ENCODE peak calls at places on chromosomes 1 and 21, in eight cellular contexts. One of them, this sample, is unnamed.

GRCh38 chr1:3863231-3863935 is 6.1 kb downstream of the DFFB start:
- DNase-seq in foreskin fibroblast: no peak
- DNase-seq in uterus: no peak
- DNase-seq in trophoblast cell: no peak
- DNase-seq in AG10803: no peak
- DNase-seq in left ventricle myocardium superior: no peak
- DNase-seq in NCI-H1092: no peak
- DNase-seq in iris pigment epithelial cell: no peak
- DNase-seq in this sample: no peak

GRCh38 chr1:25609921-25610320 is 6.7 kb upstream of the MAN1C1 start:
- DNase-seq in foreskin fibroblast: peak
- DNase-seq in uterus: no peak
- DNase-seq in trophoblast cell: no peak
- DNase-seq in AG10803: peak
- DNase-seq in left ventricle myocardium superior: no peak
- DNase-seq in NCI-H1092: no peak
- DNase-seq in iris pigment epithelial cell: peak
- DNase-seq in this sample: no peak

GRCh38 chr1:221335161-221336101 is 406.5 kb downstream of the DUSP10 start:
- DNase-seq in foreskin fibroblast: peak
- DNase-seq in uterus: peak
- DNase-seq in trophoblast cell: no peak
- DNase-seq in AG10803: peak
- DNase-seq in left ventricle myocardium superior: peak
- DNase-seq in NCI-H1092: no peak
- DNase-seq in iris pigment epithelial cell: peak
- DNase-seq in this sample: peak

GRCh38 chr1:58456470-58456869 is 90.1 kb downstream of the OMA1 start:
- DNase-seq in foreskin fibroblast: peak
- DNase-seq in uterus: no peak
- DNase-seq in trophoblast cell: peak
- DNase-seq in AG10803: peak
- DNase-seq in left ventricle myocardium superior: no peak
- DNase-seq in NCI-H1092: no peak
- DNase-seq in iris pigment epithelial cell: peak
- DNase-seq in this sample: peak

GRCh38 chr21:41147096-41147978 is 20.6 kb upstream of the BACE2 start:
- DNase-seq in foreskin fibroblast: no peak
- DNase-seq in uterus: no peak
- DNase-seq in trophoblast cell: no peak
- DNase-seq in AG10803: no peak
- DNase-seq in left ventricle myocardium superior: no peak
- DNase-seq in NCI-H1092: peak
- DNase-seq in iris pigment epithelial cell: no peak
- DNase-seq in this sample: no peak

GRCh38 chr1:67052741-67053534 is 1.0 kb downstream of the SLC35D1 start:
- DNase-seq in foreskin fibroblast: peak
- DNase-seq in uterus: peak
- DNase-seq in trophoblast cell: peak
- DNase-seq in AG10803: peak
- DNase-seq in left ventricle myocardium superior: peak
- DNase-seq in NCI-H1092: no peak
- DNase-seq in iris pigment epithelial cell: peak
- DNase-seq in this sample: peak

GRCh38 chr1:65751961-65752360 is 40.7 kb upstream of the PDE4B start:
- DNase-seq in foreskin fibroblast: no peak
- DNase-seq in uterus: no peak
- DNase-seq in trophoblast cell: no peak
- DNase-seq in AG10803: no peak
- DNase-seq in left ventricle myocardium superior: no peak
- DNase-seq in NCI-H1092: no peak
- DNase-seq in iris pigment epithelial cell: no peak
- DNase-seq in this sample: no peak

GRCh38 chr1:13517193-13517812 is 3.5 kb upstream of the LRRC38 start:
- DNase-seq in foreskin fibroblast: no peak
- DNase-seq in uterus: no peak
- DNase-seq in trophoblast cell: peak
- DNase-seq in AG10803: no peak
- DNase-seq in left ventricle myocardium superior: peak
- DNase-seq in NCI-H1092: no peak
- DNase-seq in iris pigment epithelial cell: peak
- DNase-seq in this sample: no peak

GRCh38 chr21:32524010-32524719 is 61.2 kb downstream of the TCP10L start:
- DNase-seq in foreskin fibroblast: peak
- DNase-seq in uterus: peak
- DNase-seq in trophoblast cell: no peak
- DNase-seq in AG10803: peak
- DNase-seq in left ventricle myocardium superior: peak
- DNase-seq in NCI-H1092: no peak
- DNase-seq in iris pigment epithelial cell: peak
- DNase-seq in this sample: no peak

GRCh38 chr1:152398812-152399698 is 15.0 kb downstream of the CRNN start:
- DNase-seq in foreskin fibroblast: no peak
- DNase-seq in uterus: no peak
- DNase-seq in trophoblast cell: no peak
- DNase-seq in AG10803: peak
- DNase-seq in left ventricle myocardium superior: no peak
- DNase-seq in NCI-H1092: no peak
- DNase-seq in iris pigment epithelial cell: no peak
- DNase-seq in this sample: peak

GRCh38 chr1:22717038-22717758 is 6.6 kb downstream of the EPHB2 start:
- DNase-seq in foreskin fibroblast: no peak
- DNase-seq in uterus: no peak
- DNase-seq in trophoblast cell: no peak
- DNase-seq in AG10803: no peak
- DNase-seq in left ventricle myocardium superior: no peak
- DNase-seq in NCI-H1092: peak
- DNase-seq in iris pigment epithelial cell: no peak
- DNase-seq in this sample: no peak

GRCh38 chr21:26965091-26965566 is 1.8 kb downstream of the ADAMTS5 start:
- DNase-seq in foreskin fibroblast: peak
- DNase-seq in uterus: no peak
- DNase-seq in trophoblast cell: no peak
- DNase-seq in AG10803: no peak
- DNase-seq in left ventricle myocardium superior: no peak
- DNase-seq in NCI-H1092: no peak
- DNase-seq in iris pigment epithelial cell: no peak
- DNase-seq in this sample: no peak

GRCh38 chr21:38533887-38534286 is 35.6 kb upstream of the ERG start:
- DNase-seq in foreskin fibroblast: no peak
- DNase-seq in uterus: no peak
- DNase-seq in trophoblast cell: no peak
- DNase-seq in AG10803: no peak
- DNase-seq in left ventricle myocardium superior: no peak
- DNase-seq in NCI-H1092: no peak
- DNase-seq in iris pigment epithelial cell: peak
- DNase-seq in this sample: no peak

GRCh38 chr1:8077120-8077573 is 51.0 kb upstream of the ERRFI1 start:
- DNase-seq in foreskin fibroblast: peak
- DNase-seq in uterus: peak
- DNase-seq in trophoblast cell: peak
- DNase-seq in AG10803: peak
- DNase-seq in left ventricle myocardium superior: peak
- DNase-seq in NCI-H1092: no peak
- DNase-seq in iris pigment epithelial cell: peak
- DNase-seq in this sample: peak

GRCh38 chr21:17390575-17390974 is 122.3 kb upstream of the CXADR start:
- DNase-seq in foreskin fibroblast: no peak
- DNase-seq in uterus: no peak
- DNase-seq in trophoblast cell: no peak
- DNase-seq in AG10803: no peak
- DNase-seq in left ventricle myocardium superior: no peak
- DNase-seq in NCI-H1092: no peak
- DNase-seq in iris pigment epithelial cell: peak
- DNase-seq in this sample: no peak

GRCh38 chr21:42437786-42438185 is 34.1 kb downstream of the UBASH3A start:
- DNase-seq in foreskin fibroblast: no peak
- DNase-seq in uterus: no peak
- DNase-seq in trophoblast cell: peak
- DNase-seq in AG10803: no peak
- DNase-seq in left ventricle myocardium superior: no peak
- DNase-seq in NCI-H1092: no peak
- DNase-seq in iris pigment epithelial cell: no peak
- DNase-seq in this sample: no peak

GRCh38 chr1:48878191-48878940 is 101.7 kb upstream of the BEND5 start:
- DNase-seq in foreskin fibroblast: peak
- DNase-seq in uterus: no peak
- DNase-seq in trophoblast cell: no peak
- DNase-seq in AG10803: peak
- DNase-seq in left ventricle myocardium superior: no peak
- DNase-seq in NCI-H1092: no peak
- DNase-seq in iris pigment epithelial cell: peak
- DNase-seq in this sample: no peak

GRCh38 chr1:32066489-32066873 is 6.3 kb upstream of the TMEM39B start:
- DNase-seq in foreskin fibroblast: peak
- DNase-seq in uterus: peak
- DNase-seq in trophoblast cell: peak
- DNase-seq in AG10803: peak
- DNase-seq in left ventricle myocardium superior: no peak
- DNase-seq in NCI-H1092: no peak
- DNase-seq in iris pigment epithelial cell: peak
- DNase-seq in this sample: peak

GRCh38 chr1:201282931-201283829 is at the start of gene PKP1:
- DNase-seq in foreskin fibroblast: peak
- DNase-seq in uterus: no peak
- DNase-seq in trophoblast cell: no peak
- DNase-seq in AG10803: peak
- DNase-seq in left ventricle myocardium superior: peak
- DNase-seq in NCI-H1092: no peak
- DNase-seq in iris pigment epithelial cell: no peak
- DNase-seq in this sample: peak

GRCh38 chr1:116934586-116935207 is 25.0 kb downstream of the PTGFRN start:
- DNase-seq in foreskin fibroblast: no peak
- DNase-seq in uterus: no peak
- DNase-seq in trophoblast cell: no peak
- DNase-seq in AG10803: peak
- DNase-seq in left ventricle myocardium superior: no peak
- DNase-seq in NCI-H1092: no peak
- DNase-seq in iris pigment epithelial cell: no peak
- DNase-seq in this sample: no peak

GRCh38 chr1:23692308-23692871 is 784 bp downstream of the RPL11 start:
- DNase-seq in foreskin fibroblast: peak
- DNase-seq in uterus: no peak
- DNase-seq in trophoblast cell: no peak
- DNase-seq in AG10803: no peak
- DNase-seq in left ventricle myocardium superior: no peak
- DNase-seq in NCI-H1092: no peak
- DNase-seq in iris pigment epithelial cell: no peak
- DNase-seq in this sample: no peak

GRCh38 chr1:178155478-178156255 is 61.8 kb downstream of the RASAL2 start:
- DNase-seq in foreskin fibroblast: no peak
- DNase-seq in uterus: no peak
- DNase-seq in trophoblast cell: no peak
- DNase-seq in AG10803: no peak
- DNase-seq in left ventricle myocardium superior: no peak
- DNase-seq in NCI-H1092: no peak
- DNase-seq in iris pigment epithelial cell: no peak
- DNase-seq in this sample: no peak

GRCh38 chr1:227447531-227447990 is 115.8 kb upstream of the ZNF678 start:
- DNase-seq in foreskin fibroblast: peak
- DNase-seq in uterus: no peak
- DNase-seq in trophoblast cell: peak
- DNase-seq in AG10803: peak
- DNase-seq in left ventricle myocardium superior: peak
- DNase-seq in NCI-H1092: no peak
- DNase-seq in iris pigment epithelial cell: no peak
- DNase-seq in this sample: no peak

GRCh38 chr1:13548281-13548680 is 34.5 kb upstream of the LRRC38 start:
- DNase-seq in foreskin fibroblast: no peak
- DNase-seq in uterus: no peak
- DNase-seq in trophoblast cell: no peak
- DNase-seq in AG10803: no peak
- DNase-seq in left ventricle myocardium superior: no peak
- DNase-seq in NCI-H1092: no peak
- DNase-seq in iris pigment epithelial cell: no peak
- DNase-seq in this sample: no peak

GRCh38 chr1:230833511-230833910 is 34.8 kb downstream of the C1orf198 start:
- DNase-seq in foreskin fibroblast: no peak
- DNase-seq in uterus: no peak
- DNase-seq in trophoblast cell: no peak
- DNase-seq in AG10803: no peak
- DNase-seq in left ventricle myocardium superior: no peak
- DNase-seq in NCI-H1092: no peak
- DNase-seq in iris pigment epithelial cell: no peak
- DNase-seq in this sample: no peak

GRCh38 chr1:36223373-36223995 is 759 bp upstream of the THRAP3 start:
- DNase-seq in foreskin fibroblast: peak
- DNase-seq in uterus: peak
- DNase-seq in trophoblast cell: no peak
- DNase-seq in AG10803: peak
- DNase-seq in left ventricle myocardium superior: no peak
- DNase-seq in NCI-H1092: no peak
- DNase-seq in iris pigment epithelial cell: peak
- DNase-seq in this sample: no peak

GRCh38 chr1:151568626-151569088 is 28.5 kb downstream of the TUFT1 start:
- DNase-seq in foreskin fibroblast: no peak
- DNase-seq in uterus: no peak
- DNase-seq in trophoblast cell: no peak
- DNase-seq in AG10803: no peak
- DNase-seq in left ventricle myocardium superior: no peak
- DNase-seq in NCI-H1092: no peak
- DNase-seq in iris pigment epithelial cell: no peak
- DNase-seq in this sample: no peak

GRCh38 chr1:98723574-98723973 is 62.1 kb downstream of the SNX7 start:
- DNase-seq in foreskin fibroblast: no peak
- DNase-seq in uterus: no peak
- DNase-seq in trophoblast cell: no peak
- DNase-seq in AG10803: no peak
- DNase-seq in left ventricle myocardium superior: no peak
- DNase-seq in NCI-H1092: no peak
- DNase-seq in iris pigment epithelial cell: no peak
- DNase-seq in this sample: no peak